ENCODE peak calls at places on chromosomes 2 and 18, in eight cellular contexts. T, V, R, H, P, N, Z and X are unnamed samples. For H3K36me3, the result is how much of the 10 kb centered on the place peaks cover.

GRCh38 chr2:172478353-172478752 is 51.0 kb downstream of the ITGA6 start:
- DNase-seq in T (no peak), V (no peak), R (no peak), H (no peak), P (no peak), N (no peak), Z (no peak), X (no peak)

GRCh38 chr2:171939754-171940093 is 17.5 kb downstream of the HAT1 start:
- DNase-seq in T (no peak), V (no peak), R (no peak), H (no peak), P (no peak), N (no peak), Z (no peak), X (no peak)

GRCh38 chr2:74530239-74531161 is 767 bp downstream of the HTRA2 start:
- DNase-seq in T (peak), V (no peak), R (peak), H (no peak), P (no peak), N (peak), Z (peak), X (peak)

GRCh38 chr2:50449306-50449705 is 582.6 kb downstream of the NRXN1 start:
- DNase-seq in T (no peak), V (no peak), R (no peak), H (no peak), P (no peak), N (no peak), Z (no peak), X (no peak)

GRCh38 chr2:43311276-43311675 is 84.9 kb upstream of the ZFP36L2 start:
- DNase-seq in T (no peak), V (no peak), R (no peak), H (no peak), P (no peak), N (no peak), Z (no peak), X (no peak)

GRCh38 chr2:11656671-11657101 is 13.3 kb downstream of the NTSR2 start:
- DNase-seq in T (no peak), V (no peak), R (no peak), H (no peak), P (no peak), N (no peak), Z (no peak), X (no peak)

GRCh38 chr2:171149986-171150693 is 10.6 kb downstream of the TLK1 start:
- DNase-seq in T (no peak), V (no peak), R (no peak), H (no peak), P (no peak), N (no peak), Z (no peak), X (no peak)

GRCh38 chr2:228064796-228065315 is 116.6 kb downstream of the SPHKAP start:
- DNase-seq in T (no peak), V (no peak), R (no peak), H (no peak), P (no peak), N (no peak), Z (no peak), X (no peak)

GRCh38 chr2:175750195-175750594 is 251.9 kb downstream of the LNPK start:
- DNase-seq in T (no peak), V (no peak), R (no peak), H (no peak), P (no peak), N (no peak), Z (no peak), X (no peak)

GRCh38 chr2:216713691-216714411 is 18.5 kb upstream of the IGFBP5 start:
- DNase-seq in T (peak), V (no peak), R (no peak), H (no peak), P (peak), N (no peak), Z (peak), X (no peak)

GRCh38 chr2:25236736-25237135 is 68.4 kb upstream of the POMC start:
- DNase-seq in T (no peak), V (no peak), R (no peak), H (no peak), P (no peak), N (no peak), Z (no peak), X (no peak)
- H3K36me3 ChIP-seq in T (under half), V (half or more), R (half or more), H (under half), P (half or more), N (half or more), Z (half or more), X (under half)

DNA sequence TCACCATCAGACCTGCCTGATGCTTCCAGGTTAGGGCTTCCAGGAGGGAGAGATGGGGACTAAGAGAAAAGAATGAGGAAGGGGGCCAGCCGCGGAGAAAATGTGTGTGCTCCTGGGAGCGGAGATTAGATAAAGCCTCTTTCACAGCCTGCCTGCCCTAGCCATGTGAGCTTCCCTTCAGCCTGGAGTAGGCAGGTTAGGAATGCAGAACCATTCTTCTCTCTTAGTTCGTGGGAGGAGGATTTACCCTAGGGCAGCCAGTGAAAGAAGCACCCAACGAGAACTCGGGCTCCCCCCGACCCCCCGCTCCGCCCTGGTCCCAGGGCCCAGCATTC is 36.1 kb downstream of the POMC start:
- DNase-seq in T (peak), V (no peak), R (no peak), H (no peak), P (no peak), N (no peak), Z (no peak), X (no peak)
- H3K4me3 ChIP-seq in T (no peak), V (peak), R (peak), H (no peak), P (peak), N (no peak), Z (no peak), X (no peak)

DNA sequence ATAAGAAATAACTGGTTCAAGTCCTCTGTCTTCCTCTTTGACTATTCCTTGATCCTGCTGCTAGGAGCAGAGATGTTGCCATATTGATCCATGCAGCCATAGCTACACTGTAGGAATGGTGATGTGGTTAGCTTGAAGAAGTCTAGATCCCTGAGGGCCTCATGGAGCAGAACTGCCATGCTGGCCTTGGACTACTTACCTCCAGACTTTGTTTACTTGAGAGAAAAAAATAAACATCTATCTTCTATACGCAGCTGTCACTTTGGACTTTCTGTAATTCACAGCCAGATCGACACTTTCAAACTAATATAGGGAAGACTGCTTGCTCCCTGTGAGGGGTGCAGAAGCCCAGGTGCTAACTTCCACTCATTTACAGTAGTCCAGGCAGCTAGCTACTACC is 84.5 kb upstream of the NFU1 start:
- DNase-seq in T (no peak), V (no peak), R (no peak), H (no peak), P (no peak), N (no peak), Z (no peak), X (no peak)
- H3K36me3 ChIP-seq in T (under half), V (under half), R (half or more), H (under half), P (half or more), N (half or more), Z (under half), X (under half)

DNA sequence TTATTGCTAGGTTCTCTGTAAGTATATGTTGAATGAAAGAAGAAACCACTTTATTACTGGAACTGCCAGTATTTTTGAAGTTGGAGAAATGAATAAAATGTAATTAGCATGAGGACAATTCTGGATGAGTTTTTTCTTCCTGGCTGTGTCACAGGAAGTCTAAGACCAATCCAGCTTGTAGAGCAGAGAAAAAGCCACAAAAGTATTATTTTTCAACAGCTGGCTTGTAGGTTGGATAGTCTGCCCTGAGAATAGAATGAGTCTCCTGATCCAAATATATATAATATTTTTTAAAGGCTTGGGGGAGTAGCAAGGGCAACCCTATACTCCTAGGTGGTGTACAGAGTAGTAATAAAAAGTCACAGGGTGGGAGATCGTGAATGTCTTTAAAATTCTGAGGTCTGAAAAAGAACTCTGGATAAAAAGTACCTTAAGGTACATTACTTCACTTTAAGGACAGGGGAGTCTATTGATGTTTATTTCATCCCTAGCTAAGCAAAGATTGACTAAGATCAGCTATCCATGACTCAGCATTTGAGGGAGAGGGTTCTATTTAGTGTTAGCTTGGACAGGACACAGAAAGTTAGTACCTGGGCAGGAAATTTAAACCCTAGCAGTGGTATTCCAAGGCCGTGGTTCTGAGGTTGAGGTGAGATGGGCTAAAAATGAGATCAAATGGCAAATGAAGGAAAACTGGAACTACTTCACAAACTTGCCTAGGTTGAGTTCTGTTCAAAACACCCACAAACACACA is 31.7 kb downstream of the SLC40A1 start:
- DNase-seq in T (no peak), V (no peak), R (no peak), H (no peak), P (no peak), N (no peak), Z (no peak), X (no peak)
- H3K4me3 ChIP-seq in T (no peak), V (no peak), R (no peak), H (no peak), P (no peak), N (no peak), Z (no peak), X (no peak)

GRCh38 chr18:45871655-45872054 is 46.2 kb downstream of the SIGLEC15 start:
- DNase-seq in T (no peak), V (no peak), R (no peak), H (no peak), P (no peak), N (no peak), Z (no peak), X (no peak)
- H3K36me3 ChIP-seq in T (under half), V (under half), R (half or more), H (under half), P (half or more), N (half or more), Z (under half), X (under half)

GRCh38 chr2:237485844-237486243 is 1.2 kb upstream of the MLPH start:
- DNase-seq in T (no peak), V (no peak), R (no peak), H (no peak), P (no peak), N (no peak), Z (no peak), X (no peak)
- H3K4me3 ChIP-seq in T (no peak), V (no peak), R (peak), H (no peak), P (peak), N (no peak), Z (no peak), X (no peak)

DNA sequence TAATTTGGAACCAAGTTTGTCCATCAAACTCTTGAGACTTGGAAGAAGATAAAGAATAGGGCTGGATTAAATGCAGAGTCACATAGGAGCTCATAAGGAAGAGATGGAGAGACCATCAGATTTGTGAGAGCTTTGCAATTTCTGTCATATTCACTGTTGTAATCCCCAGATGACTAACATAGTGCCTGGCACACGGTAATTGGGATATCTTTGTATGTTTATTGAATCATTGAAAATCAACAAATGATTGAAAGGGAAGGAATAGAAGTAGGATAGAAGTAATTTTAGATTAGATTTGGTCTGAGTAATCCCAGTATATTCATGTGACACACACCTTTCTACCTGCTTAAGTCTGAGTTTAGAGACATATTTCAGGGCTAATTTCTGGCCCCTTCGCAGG is 75.4 kb downstream of the LCLAT1 start:
- DNase-seq in T (no peak), V (no peak), R (no peak), H (no peak), P (no peak), N (no peak), Z (no peak), X (no peak)
- H3K36me3 ChIP-seq in T (under half), V (under half), R (under half), H (under half), P (under half), N (under half), Z (under half), X (under half)

GRCh38 chr18:23452347-23452727 is 750 bp upstream of the RIOK3 start:
- DNase-seq in T (no peak), V (no peak), R (no peak), H (no peak), P (no peak), N (no peak), Z (no peak), X (peak)
- H3K4me3 ChIP-seq in T (peak), V (peak), R (peak), H (peak), P (peak), N (peak), Z (peak), X (peak)

DNA sequence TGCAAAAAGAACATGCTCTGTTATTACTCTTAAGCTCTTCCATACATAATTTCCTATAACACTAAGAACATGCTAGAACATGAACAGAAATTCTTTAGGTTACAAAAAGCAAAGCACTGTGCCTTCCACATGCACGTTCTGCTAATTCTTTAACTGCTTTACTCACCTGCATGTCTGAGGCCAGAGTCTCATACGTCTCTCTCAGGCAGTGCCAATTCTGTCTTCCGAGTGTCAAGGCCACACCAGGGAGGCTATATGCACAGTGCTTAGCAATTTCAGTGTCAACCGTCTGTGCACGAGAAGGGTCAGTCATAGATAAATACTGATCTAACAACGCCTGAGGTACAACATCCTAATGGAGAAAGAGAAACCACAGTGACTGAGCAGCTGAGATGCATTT is 55.1 kb downstream of the PPP4R1 start:
- DNase-seq in T (no peak), V (no peak), R (no peak), H (no peak), P (no peak), N (no peak), Z (no peak), X (no peak)
- H3K36me3 ChIP-seq in T (under half), V (under half), R (half or more), H (under half), P (half or more), N (under half), Z (under half), X (under half)

DNA sequence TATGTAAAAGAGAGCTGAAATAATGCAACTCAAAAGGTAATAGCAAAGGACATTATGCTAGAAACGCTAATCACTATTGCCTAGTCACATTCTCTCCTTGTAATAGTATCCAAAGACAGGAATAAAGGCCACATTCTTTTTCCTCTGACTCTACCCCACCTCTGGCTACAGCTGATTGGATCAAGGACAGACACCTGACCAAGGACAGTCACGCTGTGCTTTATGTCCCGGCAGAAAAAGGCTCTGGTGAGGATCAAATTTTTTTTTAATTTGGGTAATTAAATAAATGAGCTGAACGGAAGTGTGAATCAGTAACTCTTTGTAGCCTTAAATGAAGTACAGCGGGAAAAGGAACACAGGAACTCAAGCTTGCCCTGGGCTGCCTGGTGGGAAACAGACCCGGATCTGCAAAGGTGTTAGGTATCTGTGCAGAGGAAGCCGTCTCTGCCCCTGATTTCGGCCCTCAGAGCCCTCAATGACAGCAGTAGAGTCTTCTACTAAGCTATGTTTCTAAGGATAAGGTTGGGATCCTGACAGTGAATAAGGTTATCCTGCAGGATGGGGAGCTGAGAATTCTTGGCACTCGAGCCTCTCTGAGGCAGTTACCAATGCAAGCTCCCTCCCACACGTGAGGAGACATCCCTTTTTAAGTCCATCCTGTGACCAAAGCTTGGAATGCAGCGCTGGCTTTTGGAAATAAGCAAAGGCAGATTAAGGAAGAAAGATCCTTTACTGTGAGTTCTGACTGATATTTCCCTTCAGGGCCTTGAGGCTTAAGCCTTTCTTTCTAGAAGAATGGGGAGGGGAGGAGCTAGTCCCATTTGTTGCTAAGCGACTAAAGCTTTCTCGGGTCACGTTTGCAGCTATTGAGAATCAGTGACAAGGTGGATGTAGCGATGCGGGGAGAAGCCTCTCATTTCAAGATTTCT is 37.8 kb upstream of the IKZF2 start:
- DNase-seq in T (peak), V (peak), R (peak), H (no peak), P (no peak), N (no peak), Z (peak), X (no peak)
- H3K4me3 ChIP-seq in T (no peak), V (peak), R (no peak), H (no peak), P (peak), N (no peak), Z (peak), X (no peak)